ENCODE peak calls at places on chromosomes 16 and 17, in four cellular contexts. X is endothelial cell of umbilical vein, E is GM23338, G is esophagus muscularis mucosa. I is an unnamed sample.

GRCh38 chr17:49878931-49879330 is 31.1 kb upstream of the TAC4 start:
- DNase-seq in G (no peak), E (no peak), X (no peak), I (no peak)

GRCh38 chr17:78343099-78343432 is 16.8 kb downstream of the SOCS3 start:
- DNase-seq in E (peak; percentile 72), X (peak; percentile 48), G (no peak), I (no peak)

GRCh38 chr16:70337814-70338213 is 8.9 kb upstream of the DDX19A start:
- DNase-seq in G (no peak), X (no peak), E (no peak), I (no peak)

GRCh38 chr16:70758786-70759185 is 42.2 kb downstream of the VAC14 start:
- DNase-seq in X (no peak), G (no peak), E (no peak), I (no peak)

GRCh38 chr16:51592013-51592501 is 441.0 kb upstream of the SALL1 start:
- DNase-seq in X (no peak), G (no peak), E (peak; percentile 11), I (no peak)

GRCh38 chr16:84214451-84215066 is 23.6 kb downstream of the ADAD2 start:
- DNase-seq in X (no peak), G (no peak), E (no peak), I (no peak)

GRCh38 chr17:72702136-72702735 is 390.3 kb downstream of the SLC39A11 start:
- DNase-seq in X (no peak), G (no peak), E (no peak), I (no peak)

GRCh38 chr17:59694344-59694743 is 12.9 kb downstream of the PTRH2 start:
- DNase-seq in E (no peak), G (no peak), X (no peak), I (no peak)

GRCh38 chr17:77446959-77447634 is 306.3 kb downstream of the SEC14L1 start:
- DNase-seq in E (no peak), G (no peak), X (no peak), I (no peak)

GRCh38 chr16:66250686-66251405 is 115.6 kb upstream of the CDH5 start:
- DNase-seq in E (peak; percentile 8), X (no peak), G (peak; percentile 95), I (peak; percentile 40)

GRCh38 chr16:67009158-67009557 is 19.8 kb upstream of the CBFB start:
- DNase-seq in E (no peak), G (no peak), X (no peak), I (no peak)

GRCh38 chr17:14205992-14206461 is 30.6 kb downstream of the CDRT15 start:
- DNase-seq in E (peak; percentile 17), G (no peak), X (no peak), I (peak; percentile 94)

GRCh38 chr17:48374650-48375230 is 55.3 kb downstream of the SKAP1 start:
- DNase-seq in G (no peak), X (peak; percentile 26), E (peak; percentile 85), I (no peak)

GRCh38 chr16:28218109-28218508 is 6.3 kb upstream of the XPO6 start:
- DNase-seq in G (no peak), X (peak; percentile 52), E (peak; percentile 78), I (peak; percentile 19)

GRCh38 chr16:50831751-50832150 is 89.9 kb downstream of the CYLD start:
- DNase-seq in G (no peak), X (no peak), E (no peak), I (no peak)

GRCh38 chr16:70253291-70254094 is 1.8 kb upstream of the EXOSC6 start:
- DNase-seq in E (peak; percentile 86), G (no peak), X (peak; percentile 43), I (no peak)

GRCh38 chr16:2520784-2521577 is 810 bp downstream of the AMDHD2 start:
- DNase-seq in G (no peak), E (peak; percentile 60), X (no peak), I (no peak)

GRCh38 chr16:87233928-87234327 is 83.3 kb downstream of the C16orf95 start:
- DNase-seq in G (no peak), E (peak; percentile 48), X (peak; percentile 26), I (no peak)

GRCh38 chr16:89700649-89701424 is 668 bp downstream of the SPATA2L start:
- DNase-seq in G (no peak), X (peak; percentile 49), E (peak; percentile 81), I (peak; percentile 51)
- TF ChIP-seq CTCF in G (no peak), X (peak; percentile 45), E (no peak), I (peak; percentile 32)

DNA sequence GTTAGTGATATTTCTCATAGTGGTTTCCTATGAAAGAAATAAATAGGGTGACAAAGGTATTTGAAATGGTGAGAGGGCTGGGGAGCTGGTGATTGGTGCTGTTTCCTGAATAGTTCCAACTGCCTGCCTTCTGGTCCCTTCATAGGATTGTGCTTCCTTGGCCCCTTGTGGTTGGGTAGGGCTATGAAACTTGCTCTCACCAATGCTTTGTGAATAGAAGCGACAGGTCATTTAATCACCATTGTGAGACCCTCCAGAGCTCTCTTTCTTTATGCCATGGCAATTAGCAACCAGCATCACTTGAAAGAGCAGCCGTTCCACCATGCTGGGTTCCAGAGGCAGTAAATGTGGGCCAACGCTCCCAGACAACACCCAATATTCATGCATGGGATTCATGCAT is 23.7 kb upstream of the WWOX start:
- DNase-seq in X (no peak), G (no peak), E (peak; percentile 24), I (no peak)
- TF ChIP-seq POLR2AphosphoS5 in X (no peak), G (no peak), E (no peak), I (no peak)

GRCh38 chr17:74749262-74750038 is 1.0 kb downstream of the NHERF1 start:
- DNase-seq in X (no peak), G (no peak), E (peak; percentile 52), I (no peak)
- TF ChIP-seq CTCF in X (no peak), G (no peak), E (no peak), I (no peak)

GRCh38 chr17:30376621-30377452 is 1.9 kb upstream of the CPD start:
- DNase-seq in X (no peak), E (no peak), G (no peak), I (peak; percentile 45)
- TF ChIP-seq POLR2AphosphoS5 in X (no peak), E (no peak), G (no peak), I (peak; percentile 76)

GRCh38 chr16:85527042-85527766 is 85.9 kb upstream of the GSE1 start:
- DNase-seq in G (no peak), E (no peak), X (no peak), I (no peak)

GRCh38 chr16:85530370-85530739 is 82.8 kb upstream of the GSE1 start:
- DNase-seq in G (no peak), E (no peak), X (no peak), I (no peak)

GRCh38 chr16:85529489-85530369 is 83.4 kb upstream of the GSE1 start:
- DNase-seq in G (no peak), E (peak; percentile 42), X (no peak), I (no peak)

GRCh38 chr16:85527767-85528297 is 85.3 kb upstream of the GSE1 start:
- DNase-seq in E (no peak), G (no peak), X (no peak), I (no peak)

DNA sequence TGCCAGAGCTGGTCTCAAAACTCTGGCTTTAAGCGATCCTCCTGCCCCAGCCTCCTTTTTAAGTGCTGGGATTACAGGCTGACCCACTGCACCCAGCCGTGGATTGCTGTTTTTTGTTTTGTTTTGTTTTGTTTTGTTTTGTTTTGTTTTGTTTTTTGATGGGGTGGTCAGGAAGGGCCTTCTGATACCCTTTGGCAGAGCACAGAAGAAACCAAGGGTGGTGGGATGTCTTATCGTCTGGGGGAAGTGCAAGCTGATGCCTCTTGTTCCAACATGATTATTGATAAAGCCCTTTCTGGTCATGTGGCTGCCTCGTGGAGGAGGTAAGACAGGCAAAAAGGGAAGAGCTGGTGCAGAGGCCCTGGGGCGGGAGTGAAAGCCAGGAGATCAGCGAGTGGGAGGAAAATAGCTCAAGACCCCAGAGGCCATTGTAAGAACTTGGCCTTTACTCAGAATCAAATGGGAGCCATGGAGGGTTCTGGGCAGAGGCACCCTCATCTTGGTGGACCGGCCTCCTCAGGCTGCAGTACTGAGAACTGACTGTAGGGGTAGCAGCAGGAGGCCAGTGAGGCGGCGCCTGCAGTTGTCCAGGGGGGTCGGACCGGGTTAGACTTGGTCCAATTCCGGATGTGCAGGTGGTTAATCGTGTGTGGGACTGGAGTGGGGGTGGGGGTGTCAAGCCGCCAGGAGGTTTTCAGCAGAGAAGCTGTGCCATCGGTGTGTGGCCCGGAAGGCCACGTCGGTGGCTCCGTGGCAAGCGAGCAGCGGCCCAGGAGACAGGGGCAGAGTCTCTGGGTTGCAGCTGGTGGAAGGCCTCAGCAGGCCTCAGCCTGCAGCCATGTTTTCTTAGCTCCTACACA is 84.4 kb upstream of the GSE1 start:
- DNase-seq in E (peak; percentile 45), G (no peak), X (no peak), I (no peak)
- TF ChIP-seq CTCF in E (peak; percentile 52), G (no peak), X (peak; percentile 49), I (no peak)

DNA sequence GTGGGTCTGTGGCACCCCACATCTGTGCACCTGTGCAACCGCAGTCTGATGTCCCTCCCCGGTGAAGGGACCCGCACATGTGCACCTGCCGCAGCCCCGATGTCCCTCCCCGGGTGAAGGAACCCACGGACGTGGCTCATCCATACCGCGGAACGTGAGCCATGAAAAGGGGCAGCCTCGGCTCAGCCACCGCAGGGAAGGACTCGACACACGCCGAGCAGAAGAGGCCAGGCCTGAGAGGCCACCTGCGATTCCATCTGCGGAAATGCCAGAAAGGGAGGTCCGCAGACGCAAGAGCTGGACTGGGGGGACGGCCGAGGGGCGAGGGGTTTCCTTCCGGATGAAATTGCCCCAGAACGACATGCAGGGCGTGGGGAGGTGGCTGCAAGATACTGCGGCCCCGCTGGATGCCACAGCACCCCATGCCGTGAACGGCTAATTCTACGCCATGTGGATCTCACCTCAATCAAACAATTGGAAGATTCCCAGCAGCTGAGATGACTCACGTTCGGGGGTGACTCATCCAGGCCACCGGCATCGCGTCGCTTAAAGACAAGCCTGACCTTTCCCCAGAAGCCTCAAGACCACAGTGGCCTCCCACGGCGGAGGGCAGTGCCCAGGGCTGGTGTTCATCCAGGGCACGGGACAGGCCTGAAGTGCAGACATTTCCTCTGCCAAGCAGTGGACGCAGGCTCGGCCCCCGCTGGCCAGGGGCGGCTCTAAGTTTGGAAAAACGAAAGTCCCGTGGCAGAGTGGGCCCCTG is 21.0 kb downstream of the SOX8 start:
- DNase-seq in E (no peak), G (no peak), X (peak; percentile 81), I (no peak)
- TF ChIP-seq POLR2AphosphoS5 in E (no peak), G (peak; percentile 25), X (peak; percentile 63), I (no peak)

I was measured in prostate gland.